ENCODE peak calls at places on chromosomes 11 and 22, in four cellular contexts. One of them, this sample, is unnamed.

GRCh38 chr11:11992257-11992690 is 16.2 kb downstream of the DKK3 start:
- DNase-seq in uterus: no peak
- DNase-seq in upper lobe of right lung: peak
- DNase-seq in choroid plexus epithelial cell: no peak
- DNase-seq in this sample: no peak

GRCh38 chr22:31055322-31056159 is 25.6 kb upstream of the SMTN start:
- DNase-seq in choroid plexus epithelial cell: peak
- DNase-seq in uterus: peak
- DNase-seq in upper lobe of right lung: peak
- DNase-seq in this sample: peak

GRCh38 chr11:79059171-79059570 is 381.7 kb downstream of the TENM4 start:
- DNase-seq in uterus: no peak
- DNase-seq in choroid plexus epithelial cell: no peak
- DNase-seq in upper lobe of right lung: no peak
- DNase-seq in this sample: no peak

GRCh38 chr11:65432133-65432650 is 9.6 kb downstream of the NEAT1 start:
- DNase-seq in uterus: no peak
- DNase-seq in upper lobe of right lung: no peak
- DNase-seq in choroid plexus epithelial cell: peak
- DNase-seq in this sample: peak

GRCh38 chr11:16526947-16527346 is 170.6 kb upstream of the SOX6 start:
- DNase-seq in choroid plexus epithelial cell: no peak
- DNase-seq in uterus: no peak
- DNase-seq in upper lobe of right lung: no peak
- DNase-seq in this sample: no peak

GRCh38 chr11:114167355-114168085 is 108.0 kb downstream of the ZBTB16 start:
- DNase-seq in upper lobe of right lung: no peak
- DNase-seq in choroid plexus epithelial cell: no peak
- DNase-seq in uterus: no peak
- DNase-seq in this sample: no peak

GRCh38 chr11:11211888-11212287 is 141.2 kb downstream of the CSNK2A3 start:
- DNase-seq in choroid plexus epithelial cell: no peak
- DNase-seq in upper lobe of right lung: no peak
- DNase-seq in uterus: no peak
- DNase-seq in this sample: no peak

GRCh38 chr11:131504199-131504949 is 134.0 kb downstream of the NTM start:
- DNase-seq in uterus: no peak
- DNase-seq in choroid plexus epithelial cell: no peak
- DNase-seq in upper lobe of right lung: no peak
- DNase-seq in this sample: peak

GRCh38 chr11:73851046-73851764 is 25.4 kb downstream of the COA4 start:
- DNase-seq in upper lobe of right lung: no peak
- DNase-seq in uterus: no peak
- DNase-seq in choroid plexus epithelial cell: no peak
- DNase-seq in this sample: no peak

GRCh38 chr11:35404397-35404775 is 15.0 kb downstream of the SLC1A2 start:
- DNase-seq in uterus: peak
- DNase-seq in choroid plexus epithelial cell: peak
- DNase-seq in upper lobe of right lung: peak
- DNase-seq in this sample: peak

GRCh38 chr11:25529572-25529971 is 802.4 kb upstream of the ANO3 start:
- DNase-seq in choroid plexus epithelial cell: no peak
- DNase-seq in upper lobe of right lung: no peak
- DNase-seq in uterus: no peak
- DNase-seq in this sample: no peak

GRCh38 chr11:114892381-114893197 is 214.3 kb downstream of the NXPE2 start:
- DNase-seq in choroid plexus epithelial cell: no peak
- DNase-seq in uterus: no peak
- DNase-seq in upper lobe of right lung: no peak
- DNase-seq in this sample: no peak

GRCh38 chr11:19712281-19713220 is at the start of gene NAV2:
- DNase-seq in upper lobe of right lung: peak
- DNase-seq in choroid plexus epithelial cell: peak
- DNase-seq in uterus: peak
- DNase-seq in this sample: peak

GRCh38 chr22:49753276-49753884 is 74.3 kb downstream of the BRD1 start:
- DNase-seq in choroid plexus epithelial cell: no peak
- DNase-seq in upper lobe of right lung: peak
- DNase-seq in uterus: no peak
- DNase-seq in this sample: no peak

GRCh38 chr11:93626038-93626437 is 35.4 kb upstream of the CEP295 start:
- DNase-seq in uterus: no peak
- DNase-seq in choroid plexus epithelial cell: no peak
- DNase-seq in upper lobe of right lung: no peak
- DNase-seq in this sample: peak

GRCh38 chr22:39388261-39389011 is 11.1 kb upstream of the TAB1 start:
- DNase-seq in upper lobe of right lung: peak
- DNase-seq in choroid plexus epithelial cell: peak
- DNase-seq in uterus: peak
- DNase-seq in this sample: peak

GRCh38 chr22:50505276-50505775 is 2.2 kb downstream of the LMF2 start:
- DNase-seq in upper lobe of right lung: no peak
- DNase-seq in choroid plexus epithelial cell: no peak
- DNase-seq in uterus: no peak
- DNase-seq in this sample: no peak

GRCh38 chr11:69049490-69049867 is 747 bp downstream of the TPCN2 start:
- DNase-seq in uterus: no peak
- DNase-seq in upper lobe of right lung: peak
- DNase-seq in choroid plexus epithelial cell: no peak
- DNase-seq in this sample: no peak

GRCh38 chr11:78851883-78852586 is 277.4 kb upstream of the NARS2 start:
- DNase-seq in uterus: no peak
- DNase-seq in upper lobe of right lung: no peak
- DNase-seq in choroid plexus epithelial cell: no peak
- DNase-seq in this sample: no peak

DNA sequence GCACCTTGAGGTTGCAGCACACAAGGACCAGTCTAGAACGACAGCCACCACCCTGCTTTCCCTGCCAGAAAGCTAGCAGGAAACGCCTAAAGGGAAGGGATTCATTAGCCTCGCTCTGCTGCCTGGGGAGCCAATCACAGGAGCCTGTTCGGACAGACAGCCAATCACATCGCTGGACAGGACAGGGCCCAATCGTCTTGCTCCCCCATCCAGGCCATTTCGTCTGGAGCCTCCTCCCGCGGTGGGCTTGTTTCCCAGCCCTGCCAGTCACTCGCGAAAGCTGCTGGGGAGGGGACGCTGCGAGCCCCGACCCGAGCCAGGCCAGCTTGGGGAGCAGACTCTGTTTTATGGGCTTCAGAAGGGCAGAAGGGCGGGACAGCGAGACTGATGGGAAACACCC is 79.8 kb upstream of the NCAM1 start:
- DNase-seq in choroid plexus epithelial cell: peak
- DNase-seq in upper lobe of right lung: peak
- DNase-seq in uterus: peak
- DNase-seq in this sample: no peak
- H3K4me3 ChIP-seq in choroid plexus epithelial cell: no peak
- H3K4me3 ChIP-seq in upper lobe of right lung: peak
- H3K4me3 ChIP-seq in uterus: peak
- H3K4me3 ChIP-seq in this sample: no peak

GRCh38 chr11:3942160-3942955 is 86.9 kb downstream of the STIM1 start:
- DNase-seq in choroid plexus epithelial cell: peak
- DNase-seq in uterus: no peak
- DNase-seq in upper lobe of right lung: no peak
- DNase-seq in this sample: no peak
- TF ChIP-seq CTCF in choroid plexus epithelial cell: no peak
- TF ChIP-seq CTCF in uterus: no peak
- TF ChIP-seq CTCF in upper lobe of right lung: no peak
- TF ChIP-seq CTCF in this sample: no peak

GRCh38 chr22:24694971-24695928 is 79.3 kb downstream of the PIWIL3 start:
- DNase-seq in uterus: no peak
- DNase-seq in upper lobe of right lung: peak
- DNase-seq in choroid plexus epithelial cell: no peak
- DNase-seq in this sample: no peak
- H3K4me3 ChIP-seq in uterus: no peak
- H3K4me3 ChIP-seq in upper lobe of right lung: peak
- H3K4me3 ChIP-seq in choroid plexus epithelial cell: no peak
- H3K4me3 ChIP-seq in this sample: no peak

GRCh38 chr11:107683807-107684206 is 28.0 kb downstream of the SLN start:
- DNase-seq in uterus: no peak
- DNase-seq in upper lobe of right lung: no peak
- DNase-seq in choroid plexus epithelial cell: no peak
- DNase-seq in this sample: no peak
- TF ChIP-seq CTCF in uterus: no peak
- TF ChIP-seq CTCF in upper lobe of right lung: peak
- TF ChIP-seq CTCF in choroid plexus epithelial cell: peak
- TF ChIP-seq CTCF in this sample: peak

GRCh38 chr11:46983598-46983997 is 47.0 kb downstream of the CSTPP1 start:
- DNase-seq in upper lobe of right lung: no peak
- DNase-seq in choroid plexus epithelial cell: no peak
- DNase-seq in uterus: no peak
- DNase-seq in this sample: no peak

GRCh38 chr11:46979358-46979757 is 42.8 kb downstream of the CSTPP1 start:
- DNase-seq in upper lobe of right lung: no peak
- DNase-seq in choroid plexus epithelial cell: no peak
- DNase-seq in uterus: no peak
- DNase-seq in this sample: no peak

GRCh38 chr11:46977940-46978595 is 41.5 kb downstream of the CSTPP1 start:
- DNase-seq in choroid plexus epithelial cell: peak
- DNase-seq in upper lobe of right lung: no peak
- DNase-seq in uterus: no peak
- DNase-seq in this sample: no peak

GRCh38 chr11:46982797-46983452 is 46.4 kb downstream of the CSTPP1 start:
- DNase-seq in uterus: no peak
- DNase-seq in upper lobe of right lung: no peak
- DNase-seq in choroid plexus epithelial cell: no peak
- DNase-seq in this sample: no peak

GRCh38 chr11:46981429-46981828 is 44.9 kb downstream of the CSTPP1 start:
- DNase-seq in uterus: no peak
- DNase-seq in upper lobe of right lung: no peak
- DNase-seq in choroid plexus epithelial cell: no peak
- DNase-seq in this sample: no peak
- H3K4me3 ChIP-seq in uterus: no peak
- H3K4me3 ChIP-seq in upper lobe of right lung: no peak
- H3K4me3 ChIP-seq in choroid plexus epithelial cell: no peak
- H3K4me3 ChIP-seq in this sample: no peak

GRCh38 chr22:32776397-32776796 is 25.1 kb upstream of the TIMP3 start:
- DNase-seq in uterus: no peak
- DNase-seq in choroid plexus epithelial cell: no peak
- DNase-seq in upper lobe of right lung: no peak
- DNase-seq in this sample: no peak
- TF ChIP-seq CTCF in uterus: no peak
- TF ChIP-seq CTCF in choroid plexus epithelial cell: no peak
- TF ChIP-seq CTCF in upper lobe of right lung: no peak
- TF ChIP-seq CTCF in this sample: no peak

GRCh38 chr11:85903406-85903805 is 48.2 kb downstream of the CCDC83 start:
- DNase-seq in uterus: no peak
- DNase-seq in upper lobe of right lung: no peak
- DNase-seq in choroid plexus epithelial cell: peak
- DNase-seq in this sample: no peak
- H3K4me3 ChIP-seq in uterus: no peak
- H3K4me3 ChIP-seq in upper lobe of right lung: no peak
- H3K4me3 ChIP-seq in choroid plexus epithelial cell: no peak
- H3K4me3 ChIP-seq in this sample: no peak

DNA sequence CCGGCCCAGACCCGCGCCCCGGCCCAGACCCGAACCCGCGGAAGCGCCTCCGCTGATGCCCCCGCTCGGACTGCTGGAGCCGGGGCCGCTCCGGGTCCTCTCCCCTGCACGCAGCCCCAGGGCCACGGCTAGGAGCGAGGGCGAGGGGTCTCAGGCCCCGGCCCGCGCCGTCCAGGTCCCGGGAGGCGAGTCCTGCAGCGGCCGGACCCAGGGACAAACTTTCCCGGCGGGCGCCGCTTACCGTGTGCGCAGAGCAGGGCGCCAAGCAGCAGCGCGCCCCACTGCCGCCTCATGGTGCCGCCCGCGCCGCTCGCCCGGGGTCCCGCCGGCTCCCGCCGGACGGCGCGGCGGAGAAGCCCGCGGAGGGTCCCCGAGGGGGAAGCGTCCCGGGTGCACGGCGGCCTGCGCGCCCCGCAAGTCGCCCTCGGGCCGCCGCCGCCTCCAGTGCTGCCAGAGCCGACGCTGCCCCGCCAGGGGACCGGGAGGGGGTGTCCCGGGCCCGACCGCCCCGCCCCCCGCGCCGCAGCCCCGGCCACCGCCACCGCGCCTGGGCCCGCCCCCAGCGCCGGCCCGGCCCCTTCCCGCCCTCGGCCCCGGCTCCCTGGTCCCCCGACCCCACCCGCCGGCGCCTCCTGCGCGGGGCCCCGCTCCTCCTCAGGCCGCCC is at the start of gene LRP4:
- DNase-seq in choroid plexus epithelial cell: no peak
- DNase-seq in uterus: peak
- DNase-seq in upper lobe of right lung: no peak
- DNase-seq in this sample: peak
- TF ChIP-seq CTCF in choroid plexus epithelial cell: no peak
- TF ChIP-seq CTCF in uterus: no peak
- TF ChIP-seq CTCF in upper lobe of right lung: no peak
- TF ChIP-seq CTCF in this sample: no peak